ENCODE peak calls at places on chromosomes 1 and 21, in six cellular contexts. T, I, U, C, L and Z are unnamed samples. For H4K20me1, the result is how much of the 10 kb centered on the place peaks cover.

GRCh38 chr1:226645279-226645976 is 93.7 kb downstream of the ITPKB start:
- DNase-seq in L (no peak), U (no peak), I (no peak), T (no peak), C (no peak), Z (no peak)

GRCh38 chr1:106937104-106937503 is 119.4 kb upstream of the PRMT6 start:
- DNase-seq in I (no peak), L (peak), T (peak), U (no peak), C (no peak), Z (no peak)

GRCh38 chr1:16046865-16047264 is 3.3 kb downstream of the CLCNKB start:
- DNase-seq in T (peak), I (no peak), U (no peak), L (no peak), C (no peak), Z (no peak)

GRCh38 chr1:116097600-116097999 is 13.6 kb upstream of the MAB21L3 start:
- DNase-seq in T (peak), I (no peak), C (no peak), U (no peak), L (no peak), Z (no peak)

GRCh38 chr1:162977944-162978568 is 91.1 kb upstream of the RGS4 start:
- DNase-seq in L (no peak), U (no peak), I (no peak), T (no peak), C (peak), Z (no peak)

GRCh38 chr1:232382671-232383070 is 247.3 kb downstream of the SIPA1L2 start:
- DNase-seq in T (peak), C (no peak), U (no peak), L (no peak), I (no peak), Z (no peak)

GRCh38 chr1:25703671-25704637 is 87.4 kb downstream of the MAN1C1 start:
- DNase-seq in C (peak), T (no peak), I (peak), L (no peak), U (peak), Z (no peak)

GRCh38 chr1:21216835-21217811 is 40.4 kb upstream of the EIF4G3 start:
- DNase-seq in U (peak), I (peak), T (peak), C (peak), L (peak), Z (peak)

GRCh38 chr1:171032822-171033702 is 57.6 kb upstream of the FMO3 start:
- DNase-seq in T (no peak), I (no peak), U (no peak), L (no peak), C (no peak), Z (no peak)

GRCh38 chr1:64882574-64883255 is 83.6 kb downstream of the JAK1 start:
- DNase-seq in T (no peak), U (no peak), I (no peak), L (no peak), C (no peak), Z (no peak)

GRCh38 chr21:25639922-25640670 is 1.0 kb downstream of the JAM2 start:
- DNase-seq in C (peak), U (peak), L (no peak), T (peak), I (no peak), Z (no peak)

GRCh38 chr1:183070923-183071618 is 47.9 kb downstream of the LAMC1 start:
- DNase-seq in U (peak), C (no peak), I (peak), L (peak), T (peak), Z (no peak)

DNA sequence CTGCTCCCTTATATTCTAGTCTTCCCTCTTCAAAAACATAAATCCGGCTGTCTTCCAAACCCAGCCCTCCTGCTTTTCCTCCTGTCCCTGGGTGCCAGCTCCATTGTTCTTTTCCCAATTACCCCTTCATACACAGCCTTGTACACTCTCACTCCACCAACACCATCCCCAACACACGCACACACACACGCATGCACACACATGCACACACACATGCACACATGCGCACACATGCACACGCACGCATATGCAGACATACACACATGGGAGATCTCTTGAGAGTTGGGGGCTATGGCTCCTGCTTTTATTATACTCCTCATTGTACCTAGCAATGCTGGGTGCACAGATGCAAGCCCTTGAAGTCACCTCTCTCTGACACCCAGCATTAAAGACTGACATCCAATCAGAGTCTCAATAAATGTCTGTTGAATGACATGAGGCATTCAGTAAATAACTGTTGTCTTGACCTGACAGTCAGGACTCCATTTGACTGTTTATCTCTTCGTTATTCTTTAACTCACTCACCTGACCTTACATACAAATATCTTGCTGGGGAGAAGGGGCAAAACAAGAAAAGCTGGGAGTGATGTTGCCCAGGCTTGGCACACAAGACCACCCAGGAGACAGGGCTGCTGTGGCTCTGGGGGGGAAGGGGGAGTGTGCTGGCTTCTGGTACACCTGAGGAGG is 16.0 kb downstream of the ABCA4 start:
- DNase-seq in I (no peak), T (no peak), C (no peak), L (no peak), U (no peak), Z (no peak)
- H4K20me1 ChIP-seq in I (under half), T (under half), C (under half), L (under half), U (under half), Z (under half)

GRCh38 chr1:43531906-43532584 is 1.4 kb downstream of the PTPRF start:
- DNase-seq in C (peak), T (no peak), I (no peak), L (no peak), U (no peak), Z (no peak)

GRCh38 chr1:43532716-43533115 is 2.0 kb downstream of the PTPRF start:
- DNase-seq in I (no peak), L (no peak), T (no peak), C (no peak), U (no peak), Z (no peak)

GRCh38 chr1:43531453-43531905 is 796 bp downstream of the PTPRF start:
- DNase-seq in T (no peak), L (no peak), I (peak), C (peak), U (no peak), Z (no peak)

GRCh38 chr1:43534256-43534655 is 3.6 kb downstream of the PTPRF start:
- DNase-seq in C (no peak), T (no peak), L (no peak), U (no peak), I (no peak), Z (no peak)

DNA sequence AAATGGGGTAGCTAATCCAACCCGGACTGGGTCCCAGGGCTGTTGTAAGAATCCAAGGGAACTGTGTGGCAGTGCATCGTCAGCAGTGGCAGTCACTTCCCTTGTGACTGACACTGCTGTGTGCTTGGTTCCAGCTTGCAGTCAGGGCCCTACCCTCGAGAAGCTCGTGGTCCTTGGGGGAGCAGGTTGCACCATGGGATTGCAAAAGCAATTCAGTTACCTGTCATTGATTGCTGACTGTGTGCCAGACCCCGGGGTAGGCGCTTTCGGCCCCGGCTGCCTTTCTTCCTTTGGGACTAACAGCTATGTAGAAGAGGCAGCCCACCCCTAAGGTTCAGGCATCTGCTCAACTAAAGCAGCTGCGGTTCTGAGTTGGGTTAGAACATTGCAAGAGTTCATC is 2.9 kb downstream of the PTPRF start:
- DNase-seq in C (no peak), I (no peak), U (no peak), L (no peak), T (no peak), Z (no peak)
- H4K20me1 ChIP-seq in C (under half), I (under half), U (under half), L (under half), T (under half), Z (under half)

DNA sequence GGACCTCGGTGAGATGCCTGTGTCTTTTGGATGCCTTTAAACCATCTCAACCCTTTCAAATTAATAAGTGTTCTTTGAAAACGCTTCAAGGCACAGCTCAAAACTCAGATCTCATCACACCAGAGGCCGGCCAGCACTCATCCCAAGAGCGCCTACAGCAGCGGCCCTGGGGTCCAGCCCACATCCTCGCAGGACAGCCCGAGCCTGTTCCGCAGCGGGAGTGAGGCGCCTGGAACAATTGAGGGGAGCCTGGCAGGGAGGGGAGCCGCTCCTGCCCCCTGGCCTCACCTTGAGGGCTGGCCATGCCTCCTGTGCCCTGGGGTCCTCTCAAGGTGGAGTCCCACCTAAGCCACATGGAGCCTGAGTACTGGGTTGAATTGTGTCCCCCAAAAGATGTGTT is 37.9 kb downstream of the ACOT7 start:
- DNase-seq in C (no peak), I (no peak), T (no peak), L (no peak), U (no peak), Z (no peak)
- H4K20me1 ChIP-seq in C (under half), I (half or more), T (under half), L (under half), U (under half), Z (under half)

GRCh38 chr1:91014475-91014874 is 7.4 kb downstream of the ZNF644 start:
- DNase-seq in T (no peak), I (no peak), L (peak), C (no peak), U (no peak), Z (no peak)

GRCh38 chr1:91015358-91015780 is 6.5 kb downstream of the ZNF644 start:
- DNase-seq in I (no peak), C (no peak), T (no peak), U (no peak), L (peak), Z (no peak)

GRCh38 chr1:91013302-91013701 is 8.5 kb downstream of the ZNF644 start:
- DNase-seq in U (no peak), L (no peak), C (no peak), I (no peak), T (no peak), Z (no peak)

GRCh38 chr1:91012196-91012595 is 9.6 kb downstream of the ZNF644 start:
- DNase-seq in L (no peak), C (no peak), U (no peak), T (no peak), I (no peak), Z (no peak)

DNA sequence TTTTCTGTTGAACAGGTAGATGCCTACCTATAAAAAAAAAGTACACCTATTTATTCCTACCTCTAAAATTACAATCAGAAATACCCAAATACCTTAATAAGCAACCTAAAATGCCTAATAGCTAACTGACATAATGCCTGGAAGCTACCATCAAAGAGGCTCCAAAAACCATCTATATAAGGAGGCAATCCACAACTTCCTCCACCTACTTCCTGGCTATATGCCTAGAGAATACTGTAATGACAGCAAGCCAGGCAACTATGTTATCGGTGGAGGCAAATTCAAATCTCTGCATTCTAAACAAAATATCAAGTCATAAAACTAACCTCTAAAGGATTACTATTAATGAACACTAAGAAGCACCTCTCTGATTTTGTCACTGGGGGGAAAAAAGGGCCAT is 10.1 kb downstream of the ZNF644 start:
- DNase-seq in U (no peak), L (peak), I (no peak), C (no peak), T (peak), Z (peak)
- H4K20me1 ChIP-seq in U (under half), L (under half), I (half or more), C (half or more), T (under half), Z (half or more)

GRCh38 chr1:52569333-52570265 is 16.7 kb upstream of the TUT4 start:
- DNase-seq in U (no peak), T (no peak), L (no peak), I (no peak), C (no peak), Z (no peak)
- H4K20me1 ChIP-seq in U (under half), T (under half), L (under half), I (under half), C (under half), Z (under half)

GRCh38 chr1:22231068-22231593 is 88.2 kb upstream of the WNT4 start:
- DNase-seq in I (no peak), T (no peak), U (no peak), L (no peak), C (no peak), Z (no peak)
- H4K20me1 ChIP-seq in I (under half), T (under half), U (under half), L (under half), C (under half), Z (under half)

GRCh38 chr1:165858928-165859845 is 31.8 kb downstream of the UCK2 start:
- DNase-seq in T (peak), I (no peak), L (no peak), C (no peak), U (no peak), Z (no peak)

GRCh38 chr1:165863346-165863745 is 35.9 kb downstream of the UCK2 start:
- DNase-seq in I (no peak), T (no peak), C (no peak), U (no peak), L (no peak), Z (no peak)

GRCh38 chr1:165860065-165860464 is 32.7 kb downstream of the UCK2 start:
- DNase-seq in L (no peak), U (no peak), I (no peak), C (no peak), T (no peak), Z (no peak)

GRCh38 chr1:165862448-165862847 is 35.0 kb downstream of the UCK2 start:
- DNase-seq in U (peak), C (no peak), L (no peak), T (no peak), I (peak), Z (no peak)

GRCh38 chr1:165861911-165862310 is 34.5 kb downstream of the UCK2 start:
- DNase-seq in C (no peak), T (no peak), L (no peak), U (no peak), I (no peak), Z (no peak)
- H4K20me1 ChIP-seq in C (under half), T (under half), L (under half), U (under half), I (half or more), Z (half or more)

GRCh38 chr1:62436039-62436465 is 797 bp upstream of the USP1 start:
- DNase-seq in U (no peak), C (no peak), L (no peak), T (no peak), I (no peak), Z (no peak)

GRCh38 chr1:62438163-62438562 is 1.3 kb downstream of the USP1 start:
- DNase-seq in T (peak), U (peak), C (no peak), L (peak), I (no peak), Z (no peak)

GRCh38 chr1:62436466-62437272 is at the start of gene USP1:
- DNase-seq in I (peak), T (peak), L (peak), C (peak), U (peak), Z (peak)

GRCh38 chr1:62435231-62436038 is 1.4 kb upstream of the USP1 start:
- DNase-seq in T (no peak), L (no peak), C (no peak), I (peak), U (no peak), Z (peak)

GRCh38 chr1:62437273-62437945 is 560 bp downstream of the USP1 start:
- DNase-seq in I (no peak), C (no peak), L (no peak), T (peak), U (peak), Z (no peak)
- H4K20me1 ChIP-seq in I (under half), C (under half), L (under half), T (under half), U (under half), Z (under half)

GRCh38 chr1:42939216-42939615 is 19.5 kb downstream of the SLC2A1 start:
- DNase-seq in I (no peak), C (no peak), L (no peak), T (no peak), U (no peak), Z (no peak)

GRCh38 chr1:42936309-42937078 is 22.2 kb downstream of the SLC2A1 start:
- DNase-seq in C (no peak), L (peak), T (peak), I (no peak), U (peak), Z (peak)

GRCh38 chr1:42937141-42937696 is 21.4 kb downstream of the SLC2A1 start:
- DNase-seq in I (no peak), T (peak), C (no peak), U (no peak), L (peak), Z (peak)

GRCh38 chr1:42937836-42938595 is 20.7 kb downstream of the SLC2A1 start:
- DNase-seq in I (no peak), U (no peak), C (no peak), L (peak), T (no peak), Z (peak)

DNA sequence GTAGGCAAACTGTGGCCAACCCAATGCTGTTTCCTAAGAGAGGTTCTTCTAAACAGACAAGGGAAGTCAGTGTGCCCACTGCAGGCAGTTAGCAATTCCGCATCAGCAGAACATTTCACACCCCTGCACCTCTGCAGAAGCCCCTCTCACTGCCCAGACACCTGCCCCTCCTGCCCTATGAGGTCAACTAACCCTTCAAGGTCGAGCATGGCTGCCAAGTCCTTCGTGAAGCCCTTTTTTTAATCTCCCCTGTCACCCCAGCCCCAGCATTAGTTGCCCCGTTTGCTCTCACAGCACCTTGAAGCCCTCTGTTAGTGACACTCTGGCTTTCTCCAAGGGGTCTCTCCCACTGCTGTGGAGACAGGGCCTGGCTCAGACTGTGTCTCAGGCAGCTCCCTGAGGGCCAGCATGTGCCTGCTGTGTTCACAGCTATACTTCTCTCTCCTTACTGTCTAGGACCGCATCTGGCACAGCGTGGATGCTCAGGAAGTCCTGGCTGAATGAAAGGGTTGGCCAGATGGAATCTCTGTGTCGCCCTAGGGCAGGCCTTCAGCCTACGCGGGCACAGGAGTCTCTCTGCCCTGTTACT is 20.0 kb downstream of the SLC2A1 start:
- DNase-seq in U (no peak), C (no peak), I (no peak), T (no peak), L (no peak), Z (no peak)
- H4K20me1 ChIP-seq in U (under half), C (under half), I (half or more), T (under half), L (under half), Z (under half)